ENCODE peak calls at places on chromosomes 11 and 22, in five cellular contexts. A is prostate gland; S is CD4-positive, alpha-beta T cell; G is H9; K is brain microvascular endothelial cell. I is an unnamed sample.
A peak's percentile ranks its signal among the peaks of the same experiment; 100 is the strongest.

GRCh38 chr11:106022795-106023275 is 795 bp upstream of the MSANTD4 start:
- DNase-seq in A (no peak), S (no peak), G (no peak), K (no peak), I (no peak)

GRCh38 chr11:102685311-102685710 is 20.3 kb downstream of the MMP27 start:
- DNase-seq in A (peak; percentile 12), S (no peak), G (no peak), K (no peak), I (no peak)

GRCh38 chr11:114915871-114916270 is 237.5 kb downstream of the NXPE2 start:
- DNase-seq in A (no peak), S (no peak), G (no peak), K (no peak), I (peak; percentile 46)

GRCh38 chr22:41768420-41768819 is 32.1 kb upstream of the CCDC134 start:
- DNase-seq in A (no peak), S (no peak), G (no peak), K (peak; percentile 18), I (no peak)

GRCh38 chr11:57566035-57566504 is 1.4 kb downstream of the UBE2L6 start:
- DNase-seq in A (peak; percentile 67), S (no peak), G (no peak), K (peak; percentile 20), I (peak; percentile 44)

GRCh38 chr11:106076421-106076922 is 675 bp downstream of the KBTBD3 start:
- DNase-seq in A (peak; percentile 20), S (no peak), G (no peak), K (no peak), I (peak; percentile 8)

GRCh38 chr11:2210366-2211112 is 38.9 kb upstream of the TH start:
- DNase-seq in A (no peak), S (peak; percentile 2), G (peak; percentile 21), K (no peak), I (no peak)

GRCh38 chr11:123601136-123601535 is 53.3 kb downstream of the SCN3B start:
- DNase-seq in A (no peak), S (no peak), G (no peak), K (peak; percentile 14), I (no peak)

GRCh38 chr22:44943701-44944324 is 66.0 kb downstream of the PHF21B start:
- DNase-seq in A (no peak), S (no peak), G (no peak), K (no peak), I (no peak)

GRCh38 chr11:10594407-10594806 is 25.9 kb upstream of the LYVE1 start:
- DNase-seq in A (no peak), S (no peak), G (no peak), K (no peak), I (no peak)

GRCh38 chr11:87356428-87356827 is 318.7 kb downstream of the TMEM135 start:
- DNase-seq in A (no peak), S (no peak), G (no peak), K (no peak), I (no peak)

GRCh38 chr11:65766535-65766934 is 14.2 kb downstream of the AP5B1 start:
- DNase-seq in A (no peak), S (no peak), G (no peak), K (no peak), I (no peak)

GRCh38 chr11:113505541-113506375 is 30.6 kb upstream of the DRD2 start:
- DNase-seq in A (peak; percentile 22), S (no peak), G (peak; percentile 14), K (peak; percentile 29), I (no peak)

GRCh38 chr11:72195518-72195917 is 3.6 kb downstream of the FOLR1 start:
- DNase-seq in A (no peak), S (no peak), G (no peak), K (no peak), I (peak; percentile 42)

GRCh38 chr11:32316846-32317525 is 118.4 kb downstream of the WT1 start:
- DNase-seq in A (no peak), S (no peak), G (no peak), K (no peak), I (no peak)

GRCh38 chr22:38696606-38697005 is 4.1 kb downstream of the JOSD1 start:
- DNase-seq in A (no peak), S (no peak), G (no peak), K (peak; percentile 80), I (no peak)

GRCh38 chr11:75814369-75814685 is 683 bp upstream of the UVRAG start:
- DNase-seq in A (no peak), S (no peak), G (no peak), K (no peak), I (peak; percentile 81)

GRCh38 chr11:75813622-75814039 is 1.4 kb upstream of the UVRAG start:
- DNase-seq in A (no peak), S (no peak), G (no peak), K (no peak), I (no peak)

GRCh38 chr11:75815345-75815983 is 454 bp downstream of the UVRAG start:
- DNase-seq in A (no peak), S (no peak), G (peak; percentile 53), K (peak; percentile 25), I (peak; percentile 47)

GRCh38 chr11:75813126-75813525 is 1.9 kb upstream of the UVRAG start:
- DNase-seq in A (no peak), S (no peak), G (no peak), K (no peak), I (no peak)

GRCh38 chr11:75814686-75815344 is at the start of gene UVRAG:
- DNase-seq in A (peak; percentile 99), S (peak; percentile 98), G (peak; percentile 99), K (peak; percentile 100), I (peak; percentile 99)
- TF ChIP-seq CTCF in A (peak; percentile 44), S (no peak), G (no peak), K (no peak), I (no peak)

GRCh38 chr11:129842138-129842537 is 26.5 kb downstream of the TMEM45B start:
- DNase-seq in A (no peak), S (no peak), G (no peak), K (no peak), I (no peak)

GRCh38 chr11:129836979-129837378 is 21.3 kb downstream of the TMEM45B start:
- DNase-seq in A (no peak), S (no peak), G (no peak), K (no peak), I (no peak)

GRCh38 chr11:129840236-129840635 is 24.6 kb downstream of the TMEM45B start:
- DNase-seq in A (no peak), S (no peak), G (no peak), K (no peak), I (no peak)
- H3K27ac ChIP-seq in A (no peak overlapping the region), S (no peak overlapping the region), G (no peak overlapping the region), K (no peak overlapping the region), I (no peak overlapping the region)

DNA sequence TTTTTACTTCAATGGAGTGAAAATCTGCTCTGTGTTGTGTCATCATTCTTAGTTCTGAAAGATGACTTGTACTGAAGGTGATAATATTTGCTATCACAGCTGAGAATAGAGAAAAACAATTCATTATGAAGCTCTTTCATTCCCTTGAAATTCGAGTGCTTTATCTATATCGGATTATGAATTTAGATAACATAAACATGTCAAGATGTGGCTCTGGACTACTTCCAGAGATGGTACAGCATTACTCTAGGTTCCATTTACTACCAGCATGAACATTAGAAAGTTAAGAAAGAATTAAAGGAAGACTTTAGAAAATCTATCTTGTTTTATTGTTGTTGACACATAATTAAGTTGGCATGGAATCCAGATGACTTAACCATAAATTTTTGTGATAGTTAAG is 182.4 kb downstream of the DDX10 start:
- DNase-seq in A (no peak), S (no peak), G (no peak), K (no peak), I (no peak)
- TF ChIP-seq CTCF in A (no peak), S (no peak), G (no peak), K (no peak), I (no peak)

GRCh38 chr11:111367411-111368284 is 11.4 kb downstream of the POU2AF1 start:
- DNase-seq in A (peak; percentile 60), S (no peak), G (no peak), K (no peak), I (no peak)
- H3K27ac ChIP-seq in A (no peak overlapping the region), S (no peak overlapping the region), G (no peak overlapping the region), K (no peak overlapping the region), I (no peak overlapping the region)

DNA sequence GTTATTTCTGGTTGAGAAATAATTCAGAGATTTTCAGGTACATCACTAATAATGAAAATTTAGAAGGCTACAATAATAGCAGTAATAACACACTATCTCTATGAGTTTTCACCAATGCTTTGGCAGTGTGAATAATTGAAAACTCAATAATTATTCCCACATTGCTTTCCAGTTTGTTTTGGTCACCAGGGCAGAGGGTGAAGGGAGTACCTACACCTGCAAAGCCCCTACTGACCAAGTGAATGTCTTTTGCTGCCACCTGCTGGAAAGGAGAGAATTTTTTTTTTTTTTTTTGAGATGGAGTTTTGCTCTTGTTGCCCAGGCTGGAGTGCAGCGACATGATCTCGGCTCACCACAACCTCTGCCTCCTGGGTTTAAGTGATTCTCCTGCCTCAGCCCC is 3.2 kb downstream of the NELL1 start:
- DNase-seq in A (no peak), S (no peak), G (no peak), K (no peak), I (no peak)
- TF ChIP-seq CTCF in A (peak; percentile 13), S (no peak), G (peak; percentile 61), K (peak; percentile 44), I (no peak)

I was measured in thyroid gland.